ENCODE peak calls at places on chromosome 21, in seven cellular contexts. One of them, this sample, is unnamed.

GRCh38 chr21:42630626-42631025 is 22.8 kb upstream of the PDE9A start:
- DNase-seq in activated CD8-positive, alpha-beta T cell treated with anti-CD3 and anti-CD28 coated beads, Interleukin-2, amount 10 ng/mL, durations not matched to agents 7 days and 5 days: no peak
- DNase-seq in dorsolateral prefrontal cortex: no peak
- DNase-seq in NCI-H2107: no peak
- DNase-seq in C1 segment of cervical spinal cord: no peak
- DNase-seq in stimulated activated CD4-positive, alpha-beta T cell treated with anti-CD3 and anti-CD28 coated beads, Interleukin-2, amount 100 ng/mL, for 48 hours: no peak
- DNase-seq in astrocyte of the spinal cord: no peak
- DNase-seq in this sample: no peak

GRCh38 chr21:45910548-45911221 is 70.9 kb upstream of the COL6A1 start:
- DNase-seq in activated CD8-positive, alpha-beta T cell treated with anti-CD3 and anti-CD28 coated beads, Interleukin-2, amount 10 ng/mL, durations not matched to agents 7 days and 5 days: no peak
- DNase-seq in dorsolateral prefrontal cortex: no peak
- DNase-seq in NCI-H2107: no peak
- DNase-seq in C1 segment of cervical spinal cord: no peak
- DNase-seq in stimulated activated CD4-positive, alpha-beta T cell treated with anti-CD3 and anti-CD28 coated beads, Interleukin-2, amount 100 ng/mL, for 48 hours: no peak
- DNase-seq in astrocyte of the spinal cord: no peak
- DNase-seq in this sample: peak; percentile 13

GRCh38 chr21:31282095-31282709 is 61.9 kb downstream of the TIAM1 start:
- DNase-seq in activated CD8-positive, alpha-beta T cell treated with anti-CD3 and anti-CD28 coated beads, Interleukin-2, amount 10 ng/mL, durations not matched to agents 7 days and 5 days: no peak
- DNase-seq in dorsolateral prefrontal cortex: no peak
- DNase-seq in NCI-H2107: no peak
- DNase-seq in C1 segment of cervical spinal cord: no peak
- DNase-seq in stimulated activated CD4-positive, alpha-beta T cell treated with anti-CD3 and anti-CD28 coated beads, Interleukin-2, amount 100 ng/mL, for 48 hours: no peak
- DNase-seq in astrocyte of the spinal cord: peak; percentile 98
- DNase-seq in this sample: no peak

GRCh38 chr21:15003463-15004135 is 61.2 kb downstream of the NRIP1 start:
- DNase-seq in activated CD8-positive, alpha-beta T cell treated with anti-CD3 and anti-CD28 coated beads, Interleukin-2, amount 10 ng/mL, durations not matched to agents 7 days and 5 days: no peak
- DNase-seq in dorsolateral prefrontal cortex: no peak
- DNase-seq in NCI-H2107: peak; percentile 15
- DNase-seq in C1 segment of cervical spinal cord: no peak
- DNase-seq in stimulated activated CD4-positive, alpha-beta T cell treated with anti-CD3 and anti-CD28 coated beads, Interleukin-2, amount 100 ng/mL, for 48 hours: no peak
- DNase-seq in astrocyte of the spinal cord: no peak
- DNase-seq in this sample: no peak

GRCh38 chr21:45228171-45228641 is 59.5 kb downstream of the POFUT2 start:
- DNase-seq in activated CD8-positive, alpha-beta T cell treated with anti-CD3 and anti-CD28 coated beads, Interleukin-2, amount 10 ng/mL, durations not matched to agents 7 days and 5 days: peak; percentile 79
- DNase-seq in dorsolateral prefrontal cortex: no peak
- DNase-seq in NCI-H2107: no peak
- DNase-seq in C1 segment of cervical spinal cord: peak; percentile 12
- DNase-seq in stimulated activated CD4-positive, alpha-beta T cell treated with anti-CD3 and anti-CD28 coated beads, Interleukin-2, amount 100 ng/mL, for 48 hours: peak; percentile 61
- DNase-seq in astrocyte of the spinal cord: peak; percentile 99
- DNase-seq in this sample: no peak

GRCh38 chr21:29953072-29953471 is 13.3 kb upstream of the GRIK1 start:
- DNase-seq in activated CD8-positive, alpha-beta T cell treated with anti-CD3 and anti-CD28 coated beads, Interleukin-2, amount 10 ng/mL, durations not matched to agents 7 days and 5 days: no peak
- DNase-seq in dorsolateral prefrontal cortex: no peak
- DNase-seq in NCI-H2107: no peak
- DNase-seq in C1 segment of cervical spinal cord: no peak
- DNase-seq in stimulated activated CD4-positive, alpha-beta T cell treated with anti-CD3 and anti-CD28 coated beads, Interleukin-2, amount 100 ng/mL, for 48 hours: no peak
- DNase-seq in astrocyte of the spinal cord: no peak
- DNase-seq in this sample: no peak

GRCh38 chr21:46183910-46184624 is at the start of gene SPATC1L:
- DNase-seq in activated CD8-positive, alpha-beta T cell treated with anti-CD3 and anti-CD28 coated beads, Interleukin-2, amount 10 ng/mL, durations not matched to agents 7 days and 5 days: peak; percentile 65
- DNase-seq in dorsolateral prefrontal cortex: peak; percentile 84
- DNase-seq in NCI-H2107: no peak
- DNase-seq in C1 segment of cervical spinal cord: no peak
- DNase-seq in stimulated activated CD4-positive, alpha-beta T cell treated with anti-CD3 and anti-CD28 coated beads, Interleukin-2, amount 100 ng/mL, for 48 hours: peak; percentile 22
- DNase-seq in astrocyte of the spinal cord: peak; percentile 40
- DNase-seq in this sample: no peak

GRCh38 chr21:43355196-43355924 is 71.6 kb downstream of the SIK1 start:
- DNase-seq in activated CD8-positive, alpha-beta T cell treated with anti-CD3 and anti-CD28 coated beads, Interleukin-2, amount 10 ng/mL, durations not matched to agents 7 days and 5 days: no peak
- DNase-seq in dorsolateral prefrontal cortex: no peak
- DNase-seq in NCI-H2107: peak; percentile 38
- DNase-seq in C1 segment of cervical spinal cord: no peak
- DNase-seq in stimulated activated CD4-positive, alpha-beta T cell treated with anti-CD3 and anti-CD28 coated beads, Interleukin-2, amount 100 ng/mL, for 48 hours: no peak
- DNase-seq in astrocyte of the spinal cord: no peak
- DNase-seq in this sample: no peak

GRCh38 chr21:22201142-22201541 is 1202.9 kb downstream of the NCAM2 start:
- DNase-seq in activated CD8-positive, alpha-beta T cell treated with anti-CD3 and anti-CD28 coated beads, Interleukin-2, amount 10 ng/mL, durations not matched to agents 7 days and 5 days: no peak
- DNase-seq in dorsolateral prefrontal cortex: no peak
- DNase-seq in NCI-H2107: no peak
- DNase-seq in C1 segment of cervical spinal cord: no peak
- DNase-seq in stimulated activated CD4-positive, alpha-beta T cell treated with anti-CD3 and anti-CD28 coated beads, Interleukin-2, amount 100 ng/mL, for 48 hours: no peak
- DNase-seq in astrocyte of the spinal cord: no peak
- DNase-seq in this sample: no peak

GRCh38 chr21:28554660-28555475 is 437.8 kb downstream of the LTN1 start:
- DNase-seq in activated CD8-positive, alpha-beta T cell treated with anti-CD3 and anti-CD28 coated beads, Interleukin-2, amount 10 ng/mL, durations not matched to agents 7 days and 5 days: no peak
- DNase-seq in dorsolateral prefrontal cortex: no peak
- DNase-seq in NCI-H2107: no peak
- DNase-seq in C1 segment of cervical spinal cord: no peak
- DNase-seq in stimulated activated CD4-positive, alpha-beta T cell treated with anti-CD3 and anti-CD28 coated beads, Interleukin-2, amount 100 ng/mL, for 48 hours: no peak
- DNase-seq in astrocyte of the spinal cord: peak; percentile 67
- DNase-seq in this sample: no peak